ENCODE peak calls at places on chromosomes 16 and 17, in four cellular contexts. E is brain microvascular endothelial cell, R is fibroblast of lung, G is AG10803. J is an unnamed sample.

GRCh38 chr17:10482252-10482651 is 12.9 kb upstream of the MYH4 start:
- DNase-seq in E (no peak), R (no peak), G (no peak), J (no peak)

GRCh38 chr17:33387406-33387805 is 94.3 kb upstream of the ASIC2 start:
- DNase-seq in E (no peak), R (no peak), G (no peak), J (no peak)

GRCh38 chr17:80265205-80266068 is 4.8 kb downstream of the RNF213 start:
- DNase-seq in E (no peak), R (no peak), G (no peak), J (peak)

GRCh38 chr16:30444231-30445148 is 1.2 kb downstream of the SEPHS2 start:
- DNase-seq in E (no peak), R (no peak), G (no peak), J (no peak)

GRCh38 chr17:64240261-64240740 is 22.8 kb downstream of the TEX2 start:
- DNase-seq in E (no peak), R (no peak), G (no peak), J (no peak)

GRCh38 chr16:48526958-48527331 is 83.0 kb downstream of the N4BP1 start:
- DNase-seq in E (no peak), R (no peak), G (no peak), J (no peak)

GRCh38 chr17:61597606-61598005 is 6.6 kb upstream of the NACA2 start:
- DNase-seq in E (no peak), R (no peak), G (no peak), J (no peak)

GRCh38 chr17:75260679-75261335 is 599 bp downstream of the GGA3 start:
- DNase-seq in E (no peak), R (no peak), G (no peak), J (no peak)

GRCh38 chr16:87734644-87735043 is 31.1 kb downstream of the KLHDC4 start:
- DNase-seq in E (no peak), R (no peak), G (no peak), J (no peak)

GRCh38 chr17:31724026-31724425 is 135.0 kb downstream of the COPRS start:
- DNase-seq in E (peak), R (peak), G (peak), J (no peak)

GRCh38 chr16:2287916-2288547 is 20.1 kb upstream of the RNPS1 start:
- DNase-seq in E (no peak), R (no peak), G (no peak), J (no peak)

GRCh38 chr16:73572135-73572534 is 524.2 kb upstream of the ZFHX3 start:
- DNase-seq in E (peak), R (no peak), G (peak), J (no peak)

GRCh38 chr16:79632289-79632688 is 31.8 kb upstream of the MAF start:
- DNase-seq in E (peak), R (no peak), G (no peak), J (no peak)

GRCh38 chr16:88785106-88785924 is at the start of gene PIEZO1:
- DNase-seq in E (no peak), R (peak), G (peak), J (no peak)

GRCh38 chr16:63315229-63315628 is 1279.0 kb upstream of the CDH8 start:
- DNase-seq in E (no peak), R (no peak), G (no peak), J (no peak)

GRCh38 chr16:3640632-3641501 is 13.6 kb upstream of the DNASE1 start:
- DNase-seq in E (no peak), R (no peak), G (no peak), J (no peak)

GRCh38 chr17:31067699-31068184 is 27.0 kb upstream of the NF1 start:
- DNase-seq in E (peak), R (peak), G (peak), J (no peak)

GRCh38 chr16:48704710-48705109 is 94.7 kb upstream of the N4BP1 start:
- DNase-seq in E (no peak), R (no peak), G (no peak), J (no peak)

GRCh38 chr17:41992576-41992975 is 24.7 kb downstream of the DNAJC7 start:
- DNase-seq in E (no peak), R (no peak), G (no peak), J (no peak)

GRCh38 chr16:31451681-31452351 is 7.5 kb upstream of the ARMC5 start:
- DNase-seq in E (peak), R (peak), G (peak), J (no peak)

GRCh38 chr16:66618588-66618987 is 14.1 kb downstream of the CMTM3 start:
- DNase-seq in E (peak), R (peak), G (peak), J (no peak)

GRCh38 chr17:76051571-76051970 is 20.7 kb downstream of the SRP68 start:
- DNase-seq in E (no peak), R (no peak), G (no peak), J (no peak)

GRCh38 chr16:67907397-67907796 is 14.3 kb downstream of the PSKH1 start:
- DNase-seq in E (no peak), R (no peak), G (no peak), J (no peak)

DNA sequence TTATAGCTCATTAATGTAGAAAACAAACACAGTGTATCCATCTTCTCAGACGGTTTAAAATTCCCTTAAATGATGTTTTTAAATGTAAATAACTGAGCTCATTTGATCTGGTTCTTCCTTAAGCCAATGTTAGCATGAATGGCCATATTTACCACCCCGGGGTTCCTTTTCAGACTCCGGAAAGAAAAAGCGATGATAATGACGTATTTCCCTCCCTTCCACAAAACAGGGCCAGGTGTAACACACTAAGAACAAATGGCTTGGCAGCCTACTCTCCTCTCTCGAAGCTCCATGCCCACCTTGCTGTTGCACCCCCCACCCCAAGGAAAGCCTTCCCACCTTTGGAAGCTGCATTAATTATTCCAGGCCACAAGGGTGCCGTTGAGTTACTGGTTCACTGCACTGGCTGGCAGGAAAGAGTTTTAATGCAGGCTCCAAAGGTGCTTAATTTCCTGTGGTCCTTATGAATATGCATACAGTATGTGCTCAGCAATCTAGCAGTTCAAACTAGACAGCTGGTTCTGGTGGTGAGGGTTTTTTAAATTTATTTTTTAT is 378.9 kb downstream of the WWOX start:
- DNase-seq in E (no peak), R (no peak), G (no peak), J (no peak)
- TF ChIP-seq CTCF in E (peak), R (peak), G (peak), J (peak)

DNA sequence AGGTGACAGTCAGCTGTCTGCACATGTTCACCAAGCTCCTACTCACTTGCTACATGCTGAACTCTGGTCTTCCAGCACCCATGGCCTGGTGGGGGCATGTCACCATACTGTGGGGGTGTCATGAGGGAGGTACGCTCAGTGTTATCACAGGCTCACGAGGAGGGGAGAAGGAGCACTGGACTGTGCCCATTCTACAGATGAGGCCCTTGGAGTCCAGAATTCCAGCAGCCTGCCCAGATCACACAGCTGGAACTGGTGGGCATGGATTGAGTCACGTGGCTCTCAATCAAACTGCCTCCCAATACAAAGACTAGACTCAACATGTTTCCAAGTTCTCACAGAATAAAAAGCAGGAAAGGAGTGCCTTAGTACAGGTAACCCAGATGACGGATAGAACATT is 10.7 kb downstream of the AXIN2 start:
- DNase-seq in E (no peak), R (no peak), G (no peak), J (no peak)
- H3K4me3 ChIP-seq in E (no peak), R (no peak), G (no peak), J (no peak)

GRCh38 chr17:21160401-21160800 is 33.6 kb downstream of the DHRS7B start:
- DNase-seq in E (no peak), R (no peak), G (peak), J (no peak)

GRCh38 chr17:21161498-21162393 is 35.0 kb downstream of the DHRS7B start:
- DNase-seq in E (peak), R (peak), G (peak), J (no peak)

GRCh38 chr17:21164226-21165019 is 37.7 kb downstream of the DHRS7B start:
- DNase-seq in E (no peak), R (no peak), G (peak), J (no peak)

GRCh38 chr17:21162394-21162775 is 35.6 kb downstream of the DHRS7B start:
- DNase-seq in E (peak), R (no peak), G (no peak), J (no peak)

DNA sequence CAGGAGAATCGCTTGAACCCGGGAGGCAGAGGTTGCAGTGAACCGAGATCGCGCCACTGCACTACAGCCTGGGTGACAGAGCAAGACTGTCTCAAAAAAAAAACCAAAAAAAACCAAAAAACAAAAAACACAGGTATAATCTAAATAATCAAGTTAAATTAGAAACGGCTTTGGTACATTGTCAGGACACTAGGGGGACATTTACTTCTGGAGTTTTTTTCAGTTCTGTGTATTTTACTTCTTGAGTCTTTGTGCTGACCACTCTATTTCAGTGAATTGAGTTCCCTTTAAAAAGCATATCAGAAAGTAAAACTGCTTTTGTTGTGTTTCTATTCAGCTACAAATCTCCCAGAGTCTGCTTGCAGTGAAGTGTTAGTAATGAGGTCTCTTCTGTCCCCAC is 36.3 kb downstream of the DHRS7B start:
- DNase-seq in E (no peak), R (no peak), G (no peak), J (no peak)
- TF ChIP-seq CTCF in E (no peak), R (no peak), G (peak), J (no peak)

DNA sequence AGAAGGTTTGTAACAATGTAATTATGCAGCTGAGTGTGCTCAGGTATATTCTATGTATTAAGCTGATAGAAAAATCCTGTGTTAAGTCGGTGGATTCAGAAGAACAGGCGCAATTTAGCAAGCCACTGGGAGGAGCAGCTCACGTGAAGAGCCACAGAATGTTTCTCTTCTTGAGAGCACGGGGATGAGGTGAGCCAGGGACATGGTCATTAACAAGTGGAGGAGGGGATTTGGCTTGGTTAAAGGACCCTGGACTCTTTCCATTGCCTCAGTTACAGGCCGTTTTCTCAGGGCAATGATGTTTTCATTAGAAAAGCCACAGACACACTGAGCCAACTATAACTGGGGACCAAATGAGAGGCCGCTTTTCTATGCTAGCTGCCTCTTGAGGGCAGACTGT is 178.7 kb downstream of the SNX29 start:
- DNase-seq in E (no peak), R (no peak), G (no peak), J (no peak)
- H3K4me3 ChIP-seq in E (no peak), R (no peak), G (no peak), J (no peak)

GRCh38 chr17:68531252-68531651 is 19.0 kb downstream of the PRKAR1A start:
- DNase-seq in E (no peak), R (no peak), G (no peak), J (no peak)

GRCh38 chr17:68534714-68535113 is 22.5 kb downstream of the PRKAR1A start:
- DNase-seq in E (no peak), R (no peak), G (no peak), J (no peak)

GRCh38 chr17:68532826-68533225 is 20.6 kb downstream of the PRKAR1A start:
- DNase-seq in E (no peak), R (no peak), G (no peak), J (no peak)

GRCh38 chr17:68535903-68536302 is 23.7 kb downstream of the PRKAR1A start:
- DNase-seq in E (no peak), R (no peak), G (no peak), J (no peak)

GRCh38 chr17:68533887-68534700 is 21.9 kb downstream of the PRKAR1A start:
- DNase-seq in E (no peak), R (peak), G (peak), J (no peak)
- TF ChIP-seq CTCF in E (peak), R (peak), G (peak), J (peak)

DNA sequence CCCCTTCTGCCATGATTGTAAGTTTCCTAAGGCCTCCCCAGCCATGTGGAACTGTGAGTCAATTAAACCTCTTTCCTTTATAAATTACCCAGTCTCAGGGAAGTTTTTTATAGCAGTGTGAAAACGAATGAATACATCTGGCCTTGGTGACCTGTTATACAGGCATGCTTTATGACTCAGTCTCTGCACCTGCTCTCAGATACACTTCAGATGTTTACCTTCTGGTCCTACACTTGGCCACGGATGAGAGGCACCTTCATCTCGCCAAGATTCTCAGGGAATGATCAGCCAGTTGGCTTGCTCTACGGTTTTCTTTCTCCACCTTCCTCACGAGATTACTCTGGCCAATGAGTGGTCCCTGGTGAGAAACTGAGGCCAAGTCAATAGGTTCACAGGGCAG is 304.7 kb downstream of the CA10 start:
- DNase-seq in E (no peak), R (no peak), G (no peak), J (no peak)
- H3K4me3 ChIP-seq in E (no peak), R (no peak), G (no peak), J (no peak)

GRCh38 chr17:13415877-13416416 is 185.8 kb downstream of the HS3ST3A1 start:
- DNase-seq in E (peak), R (peak), G (peak), J (no peak)
- TF ChIP-seq CTCF in E (no peak), R (no peak), G (no peak), J (no peak)

GRCh38 chr17:78185981-78186688 is 717 bp downstream of the TK1 start:
- DNase-seq in E (no peak), R (no peak), G (peak), J (no peak)
- H3K4me3 ChIP-seq in E (peak), R (peak), G (peak), J (peak)

DNA sequence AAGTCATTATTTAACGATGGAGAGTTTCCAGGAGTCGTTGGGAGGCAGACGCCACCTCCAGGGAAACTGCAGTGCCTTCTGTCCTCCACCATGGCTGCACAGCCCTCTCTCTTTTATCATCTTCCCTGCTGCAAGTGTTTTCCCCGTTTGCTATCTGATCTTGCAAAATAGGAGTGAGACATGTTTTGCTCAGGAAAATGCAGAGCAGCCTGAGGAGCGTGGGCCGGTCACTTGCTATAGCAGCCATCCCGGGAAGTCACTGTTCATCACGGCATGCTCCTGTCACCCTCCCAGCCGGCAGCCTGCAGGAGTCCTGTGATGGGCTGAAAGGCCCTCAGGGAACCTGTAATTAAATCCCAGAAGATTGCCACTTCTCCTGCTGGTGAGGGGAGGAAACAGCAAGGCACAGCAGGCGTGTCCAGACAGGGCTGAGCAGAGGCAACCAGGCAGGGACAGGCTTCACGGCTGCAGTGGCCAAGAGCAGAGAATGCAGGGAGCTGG is 143.1 kb downstream of the GSG1L start:
- DNase-seq in E (no peak), R (no peak), G (no peak), J (no peak)
- TF ChIP-seq CTCF in E (peak), R (peak), G (no peak), J (no peak)

DNA sequence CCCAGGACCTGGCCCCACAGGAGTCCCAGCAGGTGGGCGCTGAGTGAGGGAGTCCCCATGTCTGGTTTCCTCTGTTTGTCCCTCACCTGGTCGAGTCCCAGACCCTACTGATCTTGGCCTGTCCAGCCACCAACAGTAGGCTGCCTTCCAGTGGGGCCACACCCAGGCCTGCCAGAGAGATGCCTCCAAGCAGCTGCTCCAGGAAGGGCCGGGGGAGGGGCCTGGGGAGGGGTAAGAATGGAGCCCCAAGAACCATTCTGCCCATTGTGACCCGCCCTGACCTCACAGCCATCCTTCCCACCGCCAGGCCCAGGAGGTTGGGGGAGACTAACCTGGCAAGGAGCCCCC is 736 bp downstream of the SPATA20 start:
- DNase-seq in E (no peak), R (no peak), G (no peak), J (no peak)
- H3K4me3 ChIP-seq in E (peak), R (peak), G (peak), J (peak)